ENCODE peak calls at places on chromosomes 16 and 17, in nine cellular contexts. E, K, N, I, Y, H, C, Q and R are unnamed samples.

GRCh38 chr17:80497726-80498241 is 21.4 kb upstream of the NPTX1 start:
- DNase-seq in I (no peak), N (no peak), Q (no peak), H (no peak), K (no peak), E (no peak), Y (no peak), C (no peak), R (no peak)

GRCh38 chr17:58968662-58969061 is 138.0 kb downstream of the TRIM37 start:
- DNase-seq in H (no peak), K (no peak), Y (no peak), N (no peak), C (peak), E (no peak), I (peak), Q (no peak), R (no peak)

GRCh38 chr16:85514601-85515318 is 98.4 kb upstream of the GSE1 start:
- DNase-seq in E (peak), K (peak), Y (peak), C (peak), N (peak), I (peak), Q (no peak), H (peak), R (peak)

GRCh38 chr16:73771196-73771595 is 525.4 kb upstream of the PSMD7 start:
- DNase-seq in N (no peak), Y (no peak), K (no peak), I (peak), C (no peak), H (no peak), E (no peak), Q (no peak), R (no peak)

GRCh38 chr17:55421179-55421934 is at the start of gene MMD:
- DNase-seq in Y (no peak), E (no peak), C (no peak), K (peak), H (no peak), Q (no peak), N (peak), I (no peak), R (no peak)

GRCh38 chr16:51155199-51155607 is 4.1 kb upstream of the SALL1 start:
- DNase-seq in K (no peak), N (peak), E (no peak), Y (peak), H (no peak), C (no peak), I (no peak), Q (no peak), R (peak)

GRCh38 chr17:33927732-33928133 is 327.4 kb upstream of the CCL2 start:
- DNase-seq in K (no peak), Y (no peak), C (peak), H (peak), N (no peak), E (no peak), Q (no peak), I (peak), R (no peak)

GRCh38 chr17:32628645-32629044 is 141.9 kb downstream of the CDK5R1 start:
- DNase-seq in K (no peak), Y (no peak), E (no peak), I (no peak), C (no peak), N (no peak), H (no peak), Q (no peak), R (no peak)

GRCh38 chr16:53775821-53776431 is 72.0 kb downstream of the FTO start:
- DNase-seq in Y (peak), C (peak), N (peak), K (peak), I (peak), Q (no peak), E (peak), H (peak), R (peak)

GRCh38 chr16:68236804-68237242 is 896 bp upstream of the ESRP2 start:
- DNase-seq in Y (peak), I (no peak), Q (no peak), C (no peak), H (peak), K (peak), N (no peak), E (no peak), R (no peak)

GRCh38 chr16:22627043-22627442 is 116.4 kb downstream of the NPIPB5 start:
- DNase-seq in I (no peak), C (no peak), H (no peak), Y (no peak), N (no peak), Q (no peak), K (no peak), E (no peak), R (no peak)

GRCh38 chr17:65438708-65439294 is 122.6 kb downstream of the AXIN2 start:
- DNase-seq in Y (no peak), I (no peak), E (no peak), N (no peak), K (no peak), H (peak), C (peak), Q (no peak), R (peak)

GRCh38 chr16:16008666-16009065 is 59.2 kb downstream of the ABCC1 start:
- DNase-seq in E (no peak), H (no peak), I (no peak), Y (no peak), K (no peak), Q (no peak), N (no peak), C (no peak), R (no peak)

GRCh38 chr16:72203401-72203800 is 31.4 kb upstream of the PMFBP1 start:
- DNase-seq in H (peak), N (no peak), C (peak), I (peak), Q (no peak), K (no peak), Y (peak), E (no peak), R (peak)

GRCh38 chr17:45649796-45650195 is 134.3 kb upstream of the CRHR1 start:
- DNase-seq in Q (no peak), Y (no peak), H (no peak), C (no peak), I (no peak), N (no peak), E (no peak), K (no peak), R (no peak)

GRCh38 chr17:50815400-50815799 is 20.0 kb upstream of the WFIKKN2 start:
- DNase-seq in I (no peak), Q (no peak), K (no peak), E (no peak), C (no peak), Y (no peak), H (no peak), N (no peak), R (no peak)

GRCh38 chr17:50820651-50821050 is 14.7 kb upstream of the WFIKKN2 start:
- DNase-seq in I (no peak), C (no peak), E (no peak), H (no peak), N (no peak), K (no peak), Y (no peak), Q (no peak), R (no peak)

GRCh38 chr17:50818266-50818665 is 17.1 kb upstream of the WFIKKN2 start:
- DNase-seq in N (no peak), H (no peak), Q (no peak), Y (no peak), C (no peak), E (no peak), K (no peak), I (no peak), R (no peak)

GRCh38 chr17:50817838-50818237 is 17.5 kb upstream of the WFIKKN2 start:
- DNase-seq in Q (no peak), K (no peak), Y (no peak), E (no peak), I (no peak), C (no peak), N (no peak), H (peak), R (no peak)

DNA sequence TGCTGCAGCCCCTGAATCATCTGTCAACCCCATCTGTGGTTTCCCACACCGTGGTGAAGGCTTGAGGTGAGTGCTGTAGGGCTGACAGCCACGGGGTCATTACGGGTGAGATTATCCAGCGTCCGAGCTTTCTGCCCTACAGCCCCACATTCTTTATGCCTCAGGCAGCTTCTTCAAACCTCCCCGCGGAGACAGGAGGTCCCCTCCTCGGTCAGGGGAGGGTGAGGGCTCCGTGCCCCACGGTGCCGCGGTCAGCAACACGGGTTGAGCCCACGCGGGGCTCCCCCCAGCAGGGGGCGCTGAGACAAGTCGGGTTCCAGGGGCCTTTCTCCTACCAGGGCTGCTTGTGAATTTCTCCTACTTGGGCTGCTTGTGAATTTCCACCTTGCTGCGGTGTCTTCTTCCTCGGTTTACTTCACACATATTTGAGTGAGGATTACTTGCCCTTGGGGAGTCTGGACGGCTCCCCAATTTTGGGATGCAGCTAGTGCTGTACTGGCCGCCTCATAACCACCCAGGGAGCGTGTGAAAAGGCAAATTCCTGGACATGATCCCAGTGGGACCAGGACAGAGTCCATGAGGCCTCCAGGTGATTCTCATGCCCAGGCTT is 18.1 kb upstream of the WFIKKN2 start:
- DNase-seq in I (peak), Y (peak), C (no peak), H (peak), Q (no peak), N (no peak), E (peak), K (no peak), R (no peak)
- H3K4me3 ChIP-seq in I (no peak), Y (no peak), C (no peak), H (no peak), Q (no peak), N (no peak), E (no peak), K (no peak), R (no peak)

GRCh38 chr17:60514500-60514899 is 11.5 kb downstream of the APPBP2 start:
- DNase-seq in N (no peak), I (no peak), K (no peak), Q (no peak), C (no peak), Y (no peak), E (no peak), H (no peak), R (no peak)
- H3K4me3 ChIP-seq in N (no peak), I (no peak), K (no peak), Q (no peak), C (no peak), Y (no peak), E (no peak), H (no peak), R (no peak)

GRCh38 chr17:56597495-56597990 is 4.0 kb downstream of the NOG start:
- DNase-seq in I (no peak), Y (peak), E (no peak), C (peak), N (no peak), Q (no peak), H (no peak), K (no peak), R (no peak)
- H3K4me3 ChIP-seq in I (peak), Y (peak), E (peak), C (peak), N (no peak), Q (no peak), H (no peak), K (no peak), R (peak)

GRCh38 chr17:76726766-76727718 is at the start of gene METTL23:
- DNase-seq in E (peak), I (peak), K (peak), C (peak), H (peak), N (peak), Y (peak), Q (no peak), R (peak)

GRCh38 chr17:76725580-76726230 is 701 bp downstream of the JMJD6 start:
- DNase-seq in N (peak), C (peak), H (no peak), E (peak), Y (peak), K (peak), I (peak), Q (no peak), R (peak)

GRCh38 chr17:76726231-76726765 is at the start of gene JMJD6:
- DNase-seq in Y (peak), E (peak), H (peak), Q (peak), N (peak), K (peak), I (peak), C (peak), R (peak)

GRCh38 chr17:76723812-76724211 is 2.6 kb downstream of the JMJD6 start:
- DNase-seq in C (no peak), K (no peak), N (no peak), Y (no peak), I (no peak), H (no peak), Q (no peak), E (no peak), R (no peak)

GRCh38 chr17:76727745-76728456 is 1.3 kb downstream of the METTL23 start:
- DNase-seq in Y (no peak), H (no peak), N (no peak), I (peak), Q (no peak), E (no peak), C (no peak), K (no peak), R (no peak)
- H3K4me3 ChIP-seq in Y (peak), H (peak), N (peak), I (peak), Q (peak), E (peak), C (peak), K (peak), R (peak)

GRCh38 chr17:42460371-42460770 is 1.7 kb downstream of the ATP6V0A1 start:
- DNase-seq in C (no peak), Q (no peak), K (no peak), H (no peak), I (no peak), N (no peak), Y (no peak), E (no peak), R (no peak)
- H3K4me3 ChIP-seq in C (peak), Q (peak), K (peak), H (peak), I (no peak), N (peak), Y (peak), E (peak), R (peak)

DNA sequence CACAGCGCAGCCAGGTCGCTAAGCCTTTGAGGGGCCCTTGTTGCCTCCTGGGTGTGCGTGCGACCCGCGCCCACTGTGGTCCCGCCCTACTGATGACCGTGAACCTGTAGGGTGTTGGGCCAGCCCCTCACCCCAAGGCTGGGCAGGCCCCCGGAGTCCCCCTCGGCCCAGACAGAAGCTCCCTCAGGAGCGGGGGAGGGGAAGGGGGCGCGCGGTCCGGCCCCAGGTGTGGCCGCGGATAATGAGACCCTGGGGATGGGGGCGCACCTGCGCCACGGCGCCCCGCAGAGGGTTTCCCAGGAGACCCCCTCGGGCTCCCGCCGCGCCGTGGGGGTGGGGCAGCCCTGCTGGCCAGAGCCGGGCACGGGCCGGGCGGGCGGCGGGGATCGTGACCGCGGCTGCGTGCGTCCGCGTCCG is 378 bp upstream of the ARHGDIG start:
- DNase-seq in K (no peak), C (no peak), E (no peak), Q (no peak), H (no peak), Y (no peak), N (no peak), I (no peak), R (no peak)
- H3K4me3 ChIP-seq in K (peak), C (no peak), E (peak), Q (no peak), H (no peak), Y (peak), N (no peak), I (peak), R (no peak)